ENCODE peak calls at places on chromosomes 2 and 18, in ten cellular contexts. Z is LoVo, X is GM20000, M is EL, T is right atrium auricular region, Y is HFFc6, G is Daoy, S is endothelial cell, B is T-cell, O is HEK293T. N is an unnamed sample.

GRCh38 chr2:208280933-208281332 is 14.9 kb downstream of the PIKFYVE start:
- DNase-seq in Z (no peak), X (peak; percentile 22), M (peak; percentile 67), T (no peak), Y (peak; percentile 50), G (no peak), S (no peak), B (no peak), O (no peak), N (peak; percentile 48)

GRCh38 chr2:221572821-221573429 is 821 bp upstream of the EPHA4 start:
- DNase-seq in Z (no peak), X (peak; percentile 56), M (peak; percentile 60), T (no peak), Y (peak; percentile 4), G (peak; percentile 55), S (peak; percentile 23), B (peak; percentile 5), O (peak; percentile 44), N (no peak)

GRCh38 chr2:185391571-185391970 is 347.0 kb upstream of the FSIP2 start:
- DNase-seq in Z (no peak), X (no peak), M (no peak), T (no peak), Y (no peak), G (no peak), S (no peak), B (no peak), O (no peak), N (no peak)

GRCh38 chr2:234304945-234305344 is 191.9 kb downstream of the ARL4C start:
- DNase-seq in Z (peak; percentile 10), X (no peak), M (peak; percentile 56), T (no peak), Y (no peak), G (peak; percentile 44), S (no peak), B (no peak), O (no peak), N (peak; percentile 79)

GRCh38 chr2:70084973-70085710 is 2.1 kb upstream of the PCBP1 start:
- DNase-seq in Z (peak; percentile 73), X (peak; percentile 57), M (no peak), T (no peak), Y (no peak), G (no peak), S (no peak), B (peak; percentile 51), O (no peak), N (peak; percentile 47)

GRCh38 chr2:38750011-38750792 is 959 bp downstream of the SRSF7 start:
- DNase-seq in Z (peak; percentile 29), X (peak; percentile 65), M (no peak), T (no peak), Y (no peak), G (peak; percentile 48), S (peak; percentile 30), B (peak; percentile 28), O (peak; percentile 27), N (no peak)

GRCh38 chr18:59210311-59210710 is 9.6 kb upstream of the GRP start:
- DNase-seq in Z (no peak), X (no peak), M (no peak), T (no peak), Y (no peak), G (no peak), S (no peak), B (no peak), O (no peak), N (no peak)

GRCh38 chr2:105671156-105671555 is 73.6 kb upstream of the NCK2 start:
- DNase-seq in Z (no peak), X (no peak), M (no peak), T (peak; percentile 65), Y (no peak), G (peak; percentile 65), S (no peak), B (no peak), O (no peak), N (peak; percentile 11)

GRCh38 chr18:12904012-12904516 is 20.0 kb upstream of the PTPN2 start:
- DNase-seq in Z (no peak), X (no peak), M (no peak), T (no peak), Y (peak; percentile 15), G (no peak), S (no peak), B (no peak), O (no peak), N (peak; percentile 75)

GRCh38 chr2:133130548-133131246 is 437.6 kb downstream of the NCKAP5 start:
- DNase-seq in Z (no peak), X (no peak), M (peak; percentile 45), T (no peak), Y (no peak), G (peak; percentile 9), S (no peak), B (no peak), O (no peak), N (no peak)

GRCh38 chr2:9675369-9676351 is 44.9 kb upstream of the YWHAQ start:
- DNase-seq in Z (peak; percentile 41), X (no peak), M (peak; percentile 95), T (no peak), Y (peak; percentile 95), G (peak; percentile 95), S (no peak), B (no peak), O (no peak), N (peak; percentile 100)

GRCh38 chr2:227079726-227080125 is 84.3 kb downstream of the COL4A4 start:
- DNase-seq in Z (no peak), X (no peak), M (peak; percentile 90), T (no peak), Y (peak; percentile 82), G (no peak), S (no peak), B (no peak), O (no peak), N (no peak)

GRCh38 chr18:1103567-1103966 is 198.9 kb downstream of the ADCYAP1 start:
- DNase-seq in Z (no peak), X (no peak), M (no peak), T (no peak), Y (no peak), G (no peak), S (no peak), B (no peak), O (no peak), N (no peak)

GRCh38 chr2:240922982-240923537 is 16.9 kb downstream of the CROCC2 start:
- DNase-seq in Z (no peak), X (no peak), M (no peak), T (peak; percentile 47), Y (no peak), G (peak; percentile 26), S (no peak), B (no peak), O (no peak), N (no peak)

GRCh38 chr2:45755585-45756330 is 104.3 kb downstream of the PRKCE start:
- DNase-seq in Z (peak; percentile 15), X (no peak), M (peak; percentile 95), T (no peak), Y (peak; percentile 97), G (peak; percentile 64), S (no peak), B (no peak), O (no peak), N (no peak)

GRCh38 chr18:56381151-56381550 is 257.2 kb downstream of the TXNL1 start:
- DNase-seq in Z (no peak), X (no peak), M (no peak), T (no peak), Y (no peak), G (no peak), S (no peak), B (no peak), O (no peak), N (no peak)

GRCh38 chr2:142325870-142326269 is 195.1 kb upstream of the LRP1B start:
- DNase-seq in Z (no peak), X (no peak), M (no peak), T (no peak), Y (no peak), G (no peak), S (no peak), B (no peak), O (no peak), N (no peak)

GRCh38 chr2:125566422-125566821 is 1089.5 kb upstream of the GYPC start:
- DNase-seq in Z (no peak), X (no peak), M (no peak), T (no peak), Y (no peak), G (no peak), S (no peak), B (no peak), O (no peak), N (no peak)

GRCh38 chr2:218860950-218861381 is 1.4 kb downstream of the WNT6 start:
- DNase-seq in Z (peak; percentile 69), X (no peak), M (peak; percentile 70), T (no peak), Y (no peak), G (peak; percentile 91), S (no peak), B (no peak), O (peak; percentile 78), N (peak; percentile 47)

GRCh38 chr2:99827296-99827999 is 314.9 kb downstream of the AFF3 start:
- DNase-seq in Z (no peak), X (no peak), M (no peak), T (no peak), Y (no peak), G (no peak), S (no peak), B (no peak), O (no peak), N (no peak)

GRCh38 chr2:235697041-235697440 is 203.2 kb downstream of the AGAP1 start:
- DNase-seq in Z (no peak), X (no peak), M (no peak), T (no peak), Y (no peak), G (no peak), S (no peak), B (no peak), O (no peak), N (no peak)

GRCh38 chr18:50092250-50092780 is 102.6 kb downstream of the MYO5B start:
- DNase-seq in Z (no peak), X (no peak), M (no peak), T (no peak), Y (no peak), G (no peak), S (no peak), B (no peak), O (no peak), N (no peak)